ENCODE peak calls at places on chromosomes 5 and 9, in nine cellular contexts. Q is midbrain; U is left ventricle myocardium inferior; C is NCI-H1930; G is uterus; D is spleen; S is sciatic nerve; Z is stimulated activated CD8-positive, alpha-beta memory T cell treated with anti-CD3 and anti-CD28 coated beads, Interleukin-4, amount 100 ng/mL, for 48 hours; K is AG08396. B is an unnamed sample.

GRCh38 chr5:45696206-45696836 is at the start of gene HCN1:
- DNase-seq in Q (peak; percentile 85), U (peak; percentile 74), C (peak; percentile 82), G (peak; percentile 15), D (peak; percentile 82), S (peak; percentile 88), Z (peak; percentile 68), K (peak; percentile 73), B (peak; percentile 92)

GRCh38 chr5:151570058-151570457 is 21.1 kb downstream of the FAT2 start:
- DNase-seq in Q (no peak), U (no peak), C (no peak), G (no peak), D (no peak), S (no peak), Z (no peak), K (no peak), B (no peak)

GRCh38 chr5:95731571-95732554 is 727 bp downstream of the RHOBTB3 start:
- DNase-seq in Q (peak; percentile 69), U (peak; percentile 56), C (peak; percentile 21), G (peak; percentile 42), D (peak; percentile 89), S (peak; percentile 74), Z (peak; percentile 50), K (no peak), B (peak; percentile 46)

GRCh38 chr5:37738057-37738691 is 101.7 kb downstream of the GDNF start:
- DNase-seq in Q (peak; percentile 10), U (no peak), C (no peak), G (peak; percentile 24), D (no peak), S (no peak), Z (no peak), K (peak; percentile 47), B (no peak)

GRCh38 chr5:77128411-77129061 is 41.5 kb upstream of the ZBED3 start:
- DNase-seq in Q (no peak), U (no peak), C (no peak), G (no peak), D (no peak), S (no peak), Z (no peak), K (no peak), B (no peak)

GRCh38 chr5:59893436-59894227 is at the start of gene PDE4D:
- DNase-seq in Q (peak; percentile 40), U (peak; percentile 43), C (no peak), G (no peak), D (peak; percentile 77), S (peak; percentile 65), Z (peak; percentile 23), K (peak; percentile 69), B (peak; percentile 7)

GRCh38 chr5:90902681-90903386 is 344.2 kb downstream of the ADGRV1 start:
- DNase-seq in Q (no peak), U (no peak), C (no peak), G (no peak), D (no peak), S (no peak), Z (no peak), K (no peak), B (no peak)

GRCh38 chr5:34957299-34957698 is 27.9 kb downstream of the DNAJC21 start:
- DNase-seq in Q (no peak), U (no peak), C (no peak), G (no peak), D (no peak), S (no peak), Z (no peak), K (no peak), B (no peak)

GRCh38 chr5:122515709-122516431 is 203.8 kb downstream of the SNCAIP start:
- DNase-seq in Q (peak; percentile 12), U (no peak), C (no peak), G (peak; percentile 33), D (no peak), S (no peak), Z (no peak), K (peak; percentile 62), B (peak; percentile 27)

GRCh38 chr5:73644385-73644963 is 18.5 kb downstream of the ARHGEF28 start:
- DNase-seq in Q (no peak), U (no peak), C (no peak), G (no peak), D (no peak), S (no peak), Z (no peak), K (no peak), B (no peak)

GRCh38 chr9:108125541-108125940 is 636.0 kb upstream of the KLF4 start:
- DNase-seq in Q (no peak), U (no peak), C (no peak), G (no peak), D (no peak), S (no peak), Z (no peak), K (no peak), B (no peak)

GRCh38 chr9:91541744-91542143 is 118.1 kb upstream of the NFIL3 start:
- DNase-seq in Q (no peak), U (no peak), C (no peak), G (no peak), D (no peak), S (no peak), Z (no peak), K (no peak), B (no peak)

GRCh38 chr5:135497971-135498661 is 37.6 kb downstream of the NEUROG1 start:
- DNase-seq in Q (no peak), U (no peak), C (no peak), G (no peak), D (no peak), S (no peak), Z (no peak), K (no peak), B (peak; percentile 41)

GRCh38 chr9:21555911-21556310 is 73.8 kb upstream of the IFNE start:
- DNase-seq in Q (no peak), U (no peak), C (no peak), G (no peak), D (no peak), S (no peak), Z (no peak), K (no peak), B (no peak)

GRCh38 chr9:78601957-78602565 is 305.1 kb downstream of the PSAT1 start:
- DNase-seq in Q (peak; percentile 30), U (no peak), C (peak; percentile 15), G (no peak), D (no peak), S (no peak), Z (peak; percentile 29), K (peak; percentile 30), B (peak; percentile 44)

GRCh38 chr5:37435261-37435660 is 56.1 kb downstream of the WDR70 start:
- DNase-seq in Q (no peak), U (no peak), C (no peak), G (no peak), D (no peak), S (no peak), Z (no peak), K (peak; percentile 10), B (no peak)

GRCh38 chr5:154092356-154092755 is 53.6 kb downstream of the MFAP3 start:
- DNase-seq in Q (no peak), U (no peak), C (no peak), G (no peak), D (no peak), S (no peak), Z (no peak), K (peak; percentile 20), B (no peak)

GRCh38 chr5:91288517-91288916 is 94.6 kb downstream of the ARRDC3 start:
- DNase-seq in Q (no peak), U (no peak), C (no peak), G (no peak), D (no peak), S (no peak), Z (no peak), K (no peak), B (no peak)

GRCh38 chr9:135906291-135907005 is 898 bp downstream of the CAMSAP1 start:
- DNase-seq in Q (peak; percentile 34), U (no peak), C (no peak), G (no peak), D (peak; percentile 89), S (peak; percentile 67), Z (peak; percentile 38), K (no peak), B (peak; percentile 70)

GRCh38 chr5:139382781-139383180 is 316 bp downstream of the SLC23A1 start:
- DNase-seq in Q (no peak), U (no peak), C (no peak), G (no peak), D (no peak), S (no peak), Z (no peak), K (no peak), B (no peak)

GRCh38 chr5:180771839-180772238 is 30.8 kb downstream of the MGAT1 start:
- DNase-seq in Q (no peak), U (no peak), C (no peak), G (no peak), D (no peak), S (no peak), Z (no peak), K (no peak), B (no peak)

GRCh38 chr9:111050819-111051218 is 12.5 kb upstream of the LPAR1 start:
- DNase-seq in Q (no peak), U (no peak), C (no peak), G (no peak), D (no peak), S (no peak), Z (no peak), K (no peak), B (no peak)

GRCh38 chr9:96009690-96010477 is 134.4 kb downstream of the ERCC6L2 start:
- DNase-seq in Q (no peak), U (no peak), C (no peak), G (no peak), D (no peak), S (no peak), Z (peak; percentile 71), K (no peak), B (no peak)

GRCh38 chr5:98414938-98415337 is 358.5 kb upstream of the RGMB start:
- DNase-seq in Q (no peak), U (no peak), C (no peak), G (no peak), D (no peak), S (no peak), Z (no peak), K (peak; percentile 37), B (no peak)

GRCh38 chr5:97554992-97555981 is 372.2 kb upstream of the RIOK2 start:
- DNase-seq in Q (no peak), U (no peak), C (no peak), G (no peak), D (no peak), S (no peak), Z (no peak), K (peak; percentile 32), B (no peak)

GRCh38 chr5:10304932-10305331 is 2.8 kb downstream of the CMBL start:
- DNase-seq in Q (no peak), U (no peak), C (no peak), G (no peak), D (no peak), S (no peak), Z (no peak), K (no peak), B (no peak)